ENCODE peak calls at places on chromosomes 11 and 22, in nine cellular contexts. I is lung, O is mammary epithelial cell, U is transverse colon, A is endodermal cell, Q is cardiac muscle cell, N is fibroblast of mammary gland, E is IMR-90, F is PC-9. P is an unnamed sample.
A peak's percentile ranks its signal among the peaks of the same experiment; 100 is the strongest.

GRCh38 chr11:66685276-66686099 is 7.8 kb upstream of the RBM4B start:
- DNase-seq in O (no peak), U (no peak), N (no peak), I (no peak), A (no peak), F (no peak), E (no peak), Q (no peak), P (no peak)

GRCh38 chr11:10379433-10379832 is 74.6 kb downstream of the ADM start:
- DNase-seq in O (no peak), I (no peak), U (no peak), Q (no peak), F (no peak), A (no peak), E (peak; percentile 81), N (peak; percentile 76), P (no peak)

GRCh38 chr11:96002754-96003290 is 78.9 kb upstream of the MTMR2 start:
- DNase-seq in U (no peak), I (no peak), F (no peak), O (no peak), E (no peak), A (no peak), Q (no peak), N (no peak), P (no peak)

GRCh38 chr11:93685196-93685595 is 23.7 kb downstream of the CEP295 start:
- DNase-seq in Q (no peak), N (no peak), A (no peak), E (no peak), U (no peak), O (no peak), I (no peak), F (no peak), P (no peak)

GRCh38 chr11:134580635-134581025 is 168.6 kb upstream of the B3GAT1 start:
- DNase-seq in E (no peak), I (peak; percentile 16), F (no peak), O (no peak), Q (no peak), U (no peak), A (no peak), N (no peak), P (no peak)

GRCh38 chr22:30046716-30047363 is 33.4 kb upstream of the HORMAD2 start:
- DNase-seq in A (peak; percentile 13), U (no peak), I (no peak), Q (no peak), N (no peak), O (no peak), F (no peak), E (no peak), P (no peak)

GRCh38 chr11:66967670-66968425 is 7.3 kb upstream of the C11orf86 start:
- DNase-seq in E (peak; percentile 90), O (peak; percentile 78), N (peak; percentile 97), F (no peak), U (no peak), A (no peak), I (no peak), Q (no peak), P (no peak)

GRCh38 chr11:64455436-64456261 is 96.7 kb downstream of the RPS6KA4 start:
- DNase-seq in F (no peak), U (no peak), I (no peak), O (no peak), A (no peak), Q (no peak), E (no peak), N (no peak), P (no peak)

GRCh38 chr11:94641167-94641761 is 74.1 kb downstream of the PIWIL4 start:
- DNase-seq in E (no peak), U (no peak), A (peak; percentile 74), O (no peak), F (no peak), I (no peak), N (peak; percentile 15), Q (no peak), P (no peak)

GRCh38 chr11:19474954-19475811 is 234.4 kb upstream of the E2F8 start:
- DNase-seq in I (no peak), Q (no peak), U (no peak), O (no peak), A (peak; percentile 69), N (no peak), E (no peak), F (no peak), P (no peak)

GRCh38 chr11:100563541-100564280 is 123.4 kb upstream of the ARHGAP42 start:
- DNase-seq in O (peak; percentile 3), A (no peak), U (no peak), E (peak; percentile 45), Q (no peak), N (peak; percentile 24), F (no peak), I (no peak), P (no peak)

GRCh38 chr22:50089231-50090140 is at the start of gene MOV10L1:
- DNase-seq in U (no peak), F (no peak), N (peak; percentile 45), A (peak; percentile 74), E (no peak), I (no peak), Q (no peak), O (no peak), P (no peak)

GRCh38 chr11:2518112-2518982 is 73.5 kb downstream of the KCNQ1 start:
- DNase-seq in I (no peak), F (no peak), N (no peak), E (no peak), Q (no peak), A (peak; percentile 34), U (peak; percentile 6), O (no peak), P (no peak)

GRCh38 chr22:50224071-50224470 is 20.8 kb downstream of the TUBGCP6 start:
- DNase-seq in N (no peak), O (no peak), F (no peak), U (no peak), A (no peak), Q (no peak), I (no peak), E (no peak), P (no peak)

GRCh38 chr11:924406-925157 is 1.1 kb upstream of the AP2A2 start:
- DNase-seq in E (no peak), Q (no peak), A (peak; percentile 52), N (no peak), F (no peak), O (no peak), I (no peak), U (no peak), P (no peak)

GRCh38 chr11:14932447-14932846 is 39.7 kb downstream of the CALCA start:
- DNase-seq in N (no peak), O (no peak), A (no peak), E (no peak), F (no peak), U (no peak), Q (no peak), I (no peak), P (no peak)

GRCh38 chr11:1633864-1634263 is 4.3 kb downstream of the KRTAP5-5 start:
- DNase-seq in N (no peak), A (no peak), U (no peak), Q (no peak), O (no peak), I (no peak), F (no peak), E (no peak), P (no peak)

GRCh38 chr11:131910491-131911387 is 540.3 kb downstream of the NTM start:
- DNase-seq in Q (peak; percentile 59), N (peak; percentile 38), E (peak; percentile 43), F (no peak), U (no peak), A (peak; percentile 81), O (peak; percentile 60), I (no peak), P (no peak)

GRCh38 chr22:37301144-37301820 is 19.0 kb downstream of the CYTH4 start:
- DNase-seq in A (no peak), E (peak; percentile 14), Q (no peak), N (no peak), O (no peak), I (no peak), U (no peak), F (no peak), P (no peak)

GRCh38 chr11:123195182-123196059 is at the start of gene CLMP:
- DNase-seq in F (no peak), O (peak; percentile 58), E (peak; percentile 82), A (peak; percentile 88), Q (peak; percentile 35), U (peak; percentile 53), I (peak; percentile 41), N (peak; percentile 83), P (no peak)
- H3K4me3 ChIP-seq in F (peak within 1 kb of the TSS; percentile 61), O (peak within 1 kb of the TSS; percentile 88), E (peak within 1 kb of the TSS; percentile 73), A (peak within 1 kb of the TSS; percentile 88), Q (peak within 1 kb of the TSS; percentile 19), U (peak within 1 kb of the TSS; percentile 30), I (peak within 1 kb of the TSS; percentile 26), N (peak within 1 kb of the TSS; percentile 94), P (no peak within 1 kb of the TSS)

GRCh38 chr22:27603823-27604190 is 197.7 kb downstream of the MN1 start:
- DNase-seq in A (no peak), O (no peak), Q (peak; percentile 18), I (no peak), F (no peak), N (no peak), E (no peak), U (no peak), P (no peak)
- TF ChIP-seq CTCF in A (no peak), O (no peak), Q (peak; percentile 12), I (no peak), F (no peak), N (no peak), E (no peak), U (no peak), P (no peak)

DNA sequence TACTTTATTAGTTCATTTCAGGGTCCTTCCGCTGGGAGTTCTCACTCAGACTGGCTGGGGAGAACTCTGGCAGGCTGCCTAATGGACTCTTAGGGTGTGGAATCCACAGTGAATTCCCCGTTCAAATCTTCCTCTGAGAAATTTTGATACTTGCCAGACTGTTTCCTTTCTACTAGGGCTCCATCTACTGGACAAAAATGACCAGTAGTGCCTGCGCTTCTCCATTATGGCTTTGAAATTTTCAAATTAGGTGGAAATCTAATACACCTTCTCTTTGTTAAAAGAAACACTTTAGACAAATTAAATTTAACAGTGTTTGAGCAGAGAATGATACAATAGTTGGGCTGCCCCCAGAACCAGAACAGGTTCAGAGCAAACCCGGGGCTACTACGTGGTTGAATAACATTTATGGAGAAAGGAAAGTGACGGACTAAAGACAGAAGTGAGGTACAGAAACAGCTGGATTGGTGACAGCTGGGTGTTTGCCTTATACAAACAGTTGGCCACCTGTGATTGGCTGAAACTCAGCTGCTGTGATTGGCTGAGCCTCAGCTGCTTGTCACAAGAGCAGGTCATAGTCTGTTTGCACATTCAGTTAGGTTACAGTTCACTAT is 52.9 kb upstream of the FDX1 start:
- DNase-seq in U (peak; percentile 68), A (peak; percentile 84), I (peak; percentile 81), F (peak; percentile 68), E (peak; percentile 79), N (peak; percentile 85), O (peak; percentile 79), Q (peak; percentile 94), P (peak; percentile 96)
- H3K4me3 ChIP-seq in U (no peak overlapping the region), A (no peak overlapping the region), I (no peak overlapping the region), F (no peak overlapping the region), E (no peak overlapping the region), N (no peak overlapping the region), O (peak overlapping the region; percentile 40), Q (no peak overlapping the region), P (no peak overlapping the region)

DNA sequence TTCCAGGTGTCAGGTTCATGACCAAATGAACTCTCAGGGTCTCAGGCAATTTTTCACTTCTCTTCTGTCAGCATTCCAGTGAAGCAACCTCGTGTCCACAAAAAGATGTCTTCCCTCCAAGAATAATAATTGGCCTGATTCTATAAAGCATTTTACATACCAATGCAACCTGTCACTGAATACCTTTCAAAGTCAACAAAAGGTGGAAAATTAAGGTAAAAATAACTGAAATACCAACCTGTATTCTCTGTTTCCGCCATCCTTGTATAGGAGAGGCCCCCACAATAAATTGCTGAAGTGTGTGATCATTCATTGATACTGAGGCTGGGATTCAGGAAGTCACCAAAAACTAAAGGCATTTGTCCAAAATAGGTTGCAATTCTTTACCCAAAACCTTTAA is 77.4 kb upstream of the TMEM45B start:
- DNase-seq in A (no peak), U (no peak), N (no peak), E (no peak), F (peak; percentile 33), O (no peak), Q (no peak), I (no peak), P (no peak)
- TF ChIP-seq CTCF in A (no peak), U (no peak), N (no peak), E (no peak), F (no peak), O (no peak), Q (no peak), I (no peak), P (no peak)